ENCODE peak calls at places on chromosomes 11 and 22, in nine cellular contexts. One of them, this sample, is unnamed.

GRCh38 chr11:46465683-46466082 is 74.1 kb upstream of the CHRM4 start:
- DNase-seq in brain microvascular endothelial cell: no peak
- DNase-seq in colonic mucosa: no peak
- DNase-seq in uterus: no peak
- DNase-seq in RWPE1: no peak
- DNase-seq in heart left ventricle: no peak
- DNase-seq in psoas muscle: no peak
- DNase-seq in pancreas: no peak
- DNase-seq in heart right ventricle: no peak
- DNase-seq in this sample: no peak

GRCh38 chr11:30919389-30920172 is 333.4 kb upstream of the MPPED2 start:
- DNase-seq in brain microvascular endothelial cell: no peak
- DNase-seq in colonic mucosa: no peak
- DNase-seq in uterus: no peak
- DNase-seq in RWPE1: no peak
- DNase-seq in heart left ventricle: no peak
- DNase-seq in psoas muscle: no peak
- DNase-seq in pancreas: no peak
- DNase-seq in heart right ventricle: no peak
- DNase-seq in this sample: no peak

GRCh38 chr22:39277135-39277607 is 32.4 kb upstream of the PDGFB start:
- DNase-seq in brain microvascular endothelial cell: peak
- DNase-seq in colonic mucosa: no peak
- DNase-seq in uterus: no peak
- DNase-seq in RWPE1: no peak
- DNase-seq in heart left ventricle: no peak
- DNase-seq in psoas muscle: no peak
- DNase-seq in pancreas: no peak
- DNase-seq in heart right ventricle: no peak
- DNase-seq in this sample: no peak

GRCh38 chr11:109112748-109113378 is 309.1 kb upstream of the C11orf87 start:
- DNase-seq in brain microvascular endothelial cell: no peak
- DNase-seq in colonic mucosa: no peak
- DNase-seq in uterus: no peak
- DNase-seq in RWPE1: no peak
- DNase-seq in heart left ventricle: no peak
- DNase-seq in psoas muscle: no peak
- DNase-seq in pancreas: peak
- DNase-seq in heart right ventricle: no peak
- DNase-seq in this sample: no peak

GRCh38 chr11:110367571-110367970 is 62.2 kb upstream of the FDX1 start:
- DNase-seq in brain microvascular endothelial cell: no peak
- DNase-seq in colonic mucosa: no peak
- DNase-seq in uterus: no peak
- DNase-seq in RWPE1: no peak
- DNase-seq in heart left ventricle: no peak
- DNase-seq in psoas muscle: no peak
- DNase-seq in pancreas: no peak
- DNase-seq in heart right ventricle: no peak
- DNase-seq in this sample: no peak

GRCh38 chr22:48740731-48741405 is 1086.8 kb downstream of the BRD1 start:
- DNase-seq in brain microvascular endothelial cell: no peak
- DNase-seq in colonic mucosa: no peak
- DNase-seq in uterus: no peak
- DNase-seq in RWPE1: no peak
- DNase-seq in heart left ventricle: no peak
- DNase-seq in psoas muscle: no peak
- DNase-seq in pancreas: no peak
- DNase-seq in heart right ventricle: no peak
- DNase-seq in this sample: peak

GRCh38 chr22:39253427-39254070 is 8.8 kb upstream of the PDGFB start:
- DNase-seq in brain microvascular endothelial cell: peak
- DNase-seq in colonic mucosa: peak
- DNase-seq in uterus: peak
- DNase-seq in RWPE1: peak
- DNase-seq in heart left ventricle: peak
- DNase-seq in psoas muscle: peak
- DNase-seq in pancreas: peak
- DNase-seq in heart right ventricle: peak
- DNase-seq in this sample: no peak

GRCh38 chr11:5600374-5600851 is 4.0 kb downstream of the TRIM6 start:
- DNase-seq in brain microvascular endothelial cell: peak
- DNase-seq in colonic mucosa: peak
- DNase-seq in uterus: peak
- DNase-seq in RWPE1: peak
- DNase-seq in heart left ventricle: peak
- DNase-seq in psoas muscle: peak
- DNase-seq in pancreas: peak
- DNase-seq in heart right ventricle: peak
- DNase-seq in this sample: no peak

GRCh38 chr11:70483077-70483861 is 84.9 kb downstream of the CTTN start:
- DNase-seq in brain microvascular endothelial cell: peak
- DNase-seq in colonic mucosa: no peak
- DNase-seq in uterus: no peak
- DNase-seq in RWPE1: peak
- DNase-seq in heart left ventricle: peak
- DNase-seq in psoas muscle: no peak
- DNase-seq in pancreas: no peak
- DNase-seq in heart right ventricle: peak
- DNase-seq in this sample: no peak

GRCh38 chr11:78749243-78749730 is 174.6 kb upstream of the NARS2 start:
- DNase-seq in brain microvascular endothelial cell: no peak
- DNase-seq in colonic mucosa: no peak
- DNase-seq in uterus: no peak
- DNase-seq in RWPE1: no peak
- DNase-seq in heart left ventricle: no peak
- DNase-seq in psoas muscle: no peak
- DNase-seq in pancreas: no peak
- DNase-seq in heart right ventricle: no peak
- DNase-seq in this sample: no peak

GRCh38 chr22:33053323-33053722 is 4.9 kb downstream of the SYN3 start:
- DNase-seq in brain microvascular endothelial cell: no peak
- DNase-seq in colonic mucosa: no peak
- DNase-seq in uterus: no peak
- DNase-seq in RWPE1: no peak
- DNase-seq in heart left ventricle: no peak
- DNase-seq in psoas muscle: no peak
- DNase-seq in pancreas: no peak
- DNase-seq in heart right ventricle: no peak
- DNase-seq in this sample: no peak

GRCh38 chr11:6757373-6757967 is 14.3 kb downstream of the OR2AG2 start:
- DNase-seq in brain microvascular endothelial cell: peak
- DNase-seq in colonic mucosa: peak
- DNase-seq in uterus: peak
- DNase-seq in RWPE1: peak
- DNase-seq in heart left ventricle: peak
- DNase-seq in psoas muscle: peak
- DNase-seq in pancreas: peak
- DNase-seq in heart right ventricle: peak
- DNase-seq in this sample: no peak

GRCh38 chr11:79094601-79095000 is 346.2 kb downstream of the TENM4 start:
- DNase-seq in brain microvascular endothelial cell: no peak
- DNase-seq in colonic mucosa: no peak
- DNase-seq in uterus: no peak
- DNase-seq in RWPE1: no peak
- DNase-seq in heart left ventricle: no peak
- DNase-seq in psoas muscle: no peak
- DNase-seq in pancreas: no peak
- DNase-seq in heart right ventricle: no peak
- DNase-seq in this sample: no peak

GRCh38 chr22:30424471-30425326 is 869 bp upstream of the MTFP1 start:
- DNase-seq in brain microvascular endothelial cell: peak
- DNase-seq in colonic mucosa: peak
- DNase-seq in uterus: no peak
- DNase-seq in RWPE1: no peak
- DNase-seq in heart left ventricle: no peak
- DNase-seq in psoas muscle: no peak
- DNase-seq in pancreas: no peak
- DNase-seq in heart right ventricle: no peak
- DNase-seq in this sample: no peak

DNA sequence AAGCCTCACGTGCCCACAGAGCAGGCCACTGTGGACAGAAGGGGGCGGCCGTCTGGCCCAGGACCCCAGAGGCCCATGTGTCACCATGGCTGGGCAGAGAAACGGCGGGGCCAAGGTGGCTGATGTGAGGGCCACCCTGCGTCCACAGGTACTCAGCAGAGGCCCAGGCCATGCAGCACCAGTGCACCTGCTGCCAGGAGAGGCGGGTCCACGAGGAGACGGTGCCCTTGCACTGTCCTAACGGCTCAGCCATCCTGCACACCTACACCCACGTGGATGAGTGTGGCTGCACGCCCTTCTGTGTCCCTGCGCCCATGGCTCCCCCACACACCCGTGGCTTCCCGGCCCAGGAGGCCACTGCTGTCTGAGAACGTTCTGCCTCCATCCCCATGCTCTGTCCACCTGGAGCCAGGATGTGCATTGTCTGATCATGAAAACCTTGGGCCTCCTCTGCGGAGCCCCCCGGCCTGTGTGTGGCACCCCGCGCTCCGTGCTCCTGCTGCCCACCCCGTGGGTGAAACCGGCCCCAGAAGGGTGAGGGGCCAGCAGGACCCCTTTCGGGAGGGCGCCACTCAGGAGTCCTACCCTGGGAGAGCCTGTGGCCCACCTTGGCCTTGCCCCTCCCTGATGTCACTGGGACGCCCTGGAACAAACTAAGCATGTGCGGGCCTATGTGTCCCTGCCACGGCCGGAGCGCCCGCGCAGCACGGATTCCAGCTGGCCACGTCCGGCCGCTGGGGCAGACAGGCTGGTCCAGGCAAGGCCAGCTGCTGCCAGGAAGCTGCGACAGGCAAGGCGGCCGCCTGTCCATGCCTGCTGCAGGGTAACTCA is 38.6 kb downstream of the MUC5B start:
- DNase-seq in brain microvascular endothelial cell: no peak
- DNase-seq in colonic mucosa: no peak
- DNase-seq in uterus: no peak
- DNase-seq in RWPE1: no peak
- DNase-seq in heart left ventricle: no peak
- DNase-seq in psoas muscle: no peak
- DNase-seq in pancreas: no peak
- DNase-seq in heart right ventricle: no peak
- DNase-seq in this sample: no peak
- H3K27ac ChIP-seq in brain microvascular endothelial cell: no peak
- H3K27ac ChIP-seq in colonic mucosa: no peak
- H3K27ac ChIP-seq in uterus: no peak
- H3K27ac ChIP-seq in RWPE1: peak
- H3K27ac ChIP-seq in heart left ventricle: no peak
- H3K27ac ChIP-seq in psoas muscle: peak
- H3K27ac ChIP-seq in pancreas: no peak
- H3K27ac ChIP-seq in heart right ventricle: no peak
- H3K27ac ChIP-seq in this sample: no peak

GRCh38 chr22:40712311-40712710 is 33.0 kb downstream of the MCHR1 start:
- DNase-seq in brain microvascular endothelial cell: no peak
- DNase-seq in colonic mucosa: no peak
- DNase-seq in uterus: no peak
- DNase-seq in RWPE1: no peak
- DNase-seq in heart left ventricle: no peak
- DNase-seq in psoas muscle: no peak
- DNase-seq in pancreas: no peak
- DNase-seq in heart right ventricle: no peak
- DNase-seq in this sample: no peak

GRCh38 chr22:40709752-40710413 is 30.6 kb downstream of the MCHR1 start:
- DNase-seq in brain microvascular endothelial cell: no peak
- DNase-seq in colonic mucosa: no peak
- DNase-seq in uterus: peak
- DNase-seq in RWPE1: no peak
- DNase-seq in heart left ventricle: peak
- DNase-seq in psoas muscle: peak
- DNase-seq in pancreas: no peak
- DNase-seq in heart right ventricle: peak
- DNase-seq in this sample: no peak

GRCh38 chr22:40707154-40707553 is 27.9 kb downstream of the MCHR1 start:
- DNase-seq in brain microvascular endothelial cell: no peak
- DNase-seq in colonic mucosa: no peak
- DNase-seq in uterus: no peak
- DNase-seq in RWPE1: no peak
- DNase-seq in heart left ventricle: no peak
- DNase-seq in psoas muscle: no peak
- DNase-seq in pancreas: no peak
- DNase-seq in heart right ventricle: no peak
- DNase-seq in this sample: no peak

GRCh38 chr22:40705918-40706682 is 26.8 kb downstream of the MCHR1 start:
- DNase-seq in brain microvascular endothelial cell: no peak
- DNase-seq in colonic mucosa: no peak
- DNase-seq in uterus: no peak
- DNase-seq in RWPE1: no peak
- DNase-seq in heart left ventricle: no peak
- DNase-seq in psoas muscle: no peak
- DNase-seq in pancreas: no peak
- DNase-seq in heart right ventricle: no peak
- DNase-seq in this sample: no peak

DNA sequence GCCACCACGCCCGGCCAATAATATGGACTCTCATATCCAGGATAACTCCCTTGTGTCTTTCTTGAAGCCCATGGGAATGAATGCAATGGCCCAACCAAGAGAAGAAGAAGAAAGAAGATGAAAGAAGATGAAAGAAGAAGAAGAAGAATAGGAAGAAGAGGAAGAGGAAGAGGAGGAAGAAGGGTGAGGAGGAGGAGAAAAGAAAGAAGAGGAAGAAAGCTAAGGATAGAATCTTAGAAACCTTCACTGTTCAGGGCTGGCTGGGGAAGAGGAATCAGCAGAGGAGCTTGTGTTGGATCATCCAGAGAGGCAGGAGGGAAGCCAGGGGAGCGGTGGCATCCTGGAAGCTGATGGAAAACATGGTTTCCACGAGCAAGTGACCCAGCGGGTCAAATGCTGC is 28.9 kb downstream of the MCHR1 start:
- DNase-seq in brain microvascular endothelial cell: no peak
- DNase-seq in colonic mucosa: no peak
- DNase-seq in uterus: no peak
- DNase-seq in RWPE1: no peak
- DNase-seq in heart left ventricle: no peak
- DNase-seq in psoas muscle: no peak
- DNase-seq in pancreas: no peak
- DNase-seq in heart right ventricle: no peak
- DNase-seq in this sample: no peak
- TF ChIP-seq CTCF in brain microvascular endothelial cell: no peak
- TF ChIP-seq CTCF in colonic mucosa: no peak
- TF ChIP-seq CTCF in uterus: no peak
- TF ChIP-seq CTCF in RWPE1: no peak
- TF ChIP-seq CTCF in heart left ventricle: no peak
- TF ChIP-seq CTCF in psoas muscle: no peak
- TF ChIP-seq CTCF in pancreas: no peak
- TF ChIP-seq CTCF in heart right ventricle: no peak
- TF ChIP-seq CTCF in this sample: no peak

GRCh38 chr11:62921573-62922188 is 518 bp upstream of the CHRM1 start:
- DNase-seq in brain microvascular endothelial cell: peak
- DNase-seq in colonic mucosa: peak
- DNase-seq in uterus: no peak
- DNase-seq in RWPE1: peak
- DNase-seq in heart left ventricle: peak
- DNase-seq in psoas muscle: no peak
- DNase-seq in pancreas: peak
- DNase-seq in heart right ventricle: no peak
- DNase-seq in this sample: no peak
- H3K27ac ChIP-seq in brain microvascular endothelial cell: no peak
- H3K27ac ChIP-seq in colonic mucosa: no peak
- H3K27ac ChIP-seq in uterus: no peak
- H3K27ac ChIP-seq in RWPE1: peak
- H3K27ac ChIP-seq in heart left ventricle: no peak
- H3K27ac ChIP-seq in psoas muscle: no peak
- H3K27ac ChIP-seq in pancreas: no peak
- H3K27ac ChIP-seq in heart right ventricle: no peak
- H3K27ac ChIP-seq in this sample: no peak

GRCh38 chr11:128621491-128622136 is 34.3 kb upstream of the ETS1 start:
- DNase-seq in brain microvascular endothelial cell: peak
- DNase-seq in colonic mucosa: no peak
- DNase-seq in uterus: peak
- DNase-seq in RWPE1: peak
- DNase-seq in heart left ventricle: peak
- DNase-seq in psoas muscle: peak
- DNase-seq in pancreas: no peak
- DNase-seq in heart right ventricle: peak
- DNase-seq in this sample: no peak
- TF ChIP-seq CTCF in brain microvascular endothelial cell: peak
- TF ChIP-seq CTCF in colonic mucosa: no peak
- TF ChIP-seq CTCF in uterus: no peak
- TF ChIP-seq CTCF in RWPE1: no peak
- TF ChIP-seq CTCF in heart left ventricle: no peak
- TF ChIP-seq CTCF in psoas muscle: no peak
- TF ChIP-seq CTCF in pancreas: no peak
- TF ChIP-seq CTCF in heart right ventricle: no peak
- TF ChIP-seq CTCF in this sample: no peak

This sample was measured in coronary artery.